ENCODE peak calls at places on chromosomes 5 and 9, in nine cellular contexts. Y is stromal cell of bone marrow, H is amniotic stem cell, W is iris pigment epithelial cell, Q is thyroid gland, L is glomerular endothelial cell, S is A673, E is ACHN, X is islet precursor cell. C is an unnamed sample.

GRCh38 chr5:143101134-143101533 is 302.4 kb downstream of the NR3C1 start:
- DNase-seq in H (no peak), Q (no peak), Y (no peak), E (no peak), W (no peak), X (no peak), S (no peak), L (no peak), C (no peak)

GRCh38 chr5:156522651-156523529 is 195.9 kb downstream of the SGCD start:
- DNase-seq in Y (no peak), L (no peak), Q (no peak), E (no peak), H (no peak), W (no peak), X (no peak), S (no peak), C (no peak)

GRCh38 chr5:62562867-62563266 is 15.8 kb upstream of the LRRC70 start:
- DNase-seq in S (no peak), W (no peak), H (no peak), Q (no peak), Y (no peak), E (no peak), L (no peak), X (no peak), C (no peak)

GRCh38 chr5:96687812-96688453 is 25.8 kb downstream of the CAST start:
- DNase-seq in S (peak; percentile 76), W (peak; percentile 77), L (no peak), E (peak; percentile 66), H (peak; percentile 35), X (no peak), Q (no peak), Y (no peak), C (no peak)

GRCh38 chr9:37994639-37995347 is 74.2 kb downstream of the SHB start:
- DNase-seq in Q (peak; percentile 21), E (no peak), Y (peak; percentile 49), W (peak; percentile 83), H (no peak), X (no peak), L (no peak), S (peak; percentile 92), C (no peak)

GRCh38 chr5:5492087-5492933 is 69.8 kb downstream of the ICE1 start:
- DNase-seq in L (peak; percentile 37), W (peak; percentile 67), X (no peak), Q (peak; percentile 37), S (peak; percentile 80), Y (peak; percentile 40), H (no peak), E (peak; percentile 55), C (no peak)

GRCh38 chr5:17005087-17005828 is 69.2 kb upstream of the MYO10 start:
- DNase-seq in H (no peak), Q (no peak), S (peak; percentile 47), E (no peak), L (no peak), W (no peak), X (no peak), Y (no peak), C (no peak)

GRCh38 chr5:163705983-163706771 is 200.8 kb downstream of the MAT2B start:
- DNase-seq in H (no peak), L (peak; percentile 64), E (no peak), S (no peak), X (no peak), Y (peak; percentile 16), Q (no peak), W (peak; percentile 27), C (peak; percentile 20)